ENCODE peak calls at places on chromosomes 7 and 10, in nine cellular contexts. I is activated CD8-positive, alpha-beta memory T cell treated with anti-CD3 and anti-CD28 coated beads for 24 hours; F is hepatic stellate cell; U is NCI-H2171 treated with DMSO at 0.1 percent for 48 hours; A is activated T-helper 1 cell treated with Interleukin-2 at 50 U/mL for 16 hours; R is stimulated activated CD8-positive, alpha-beta memory T cell treated with anti-CD3 and anti-CD28 coated beads, Interleukin-4, amount 100 ng/mL, for 4 hours; D is NCI-H446 treated with DMSO at 0.1 percent for 48 hours; L is posterior vena cava; O is GF-D8. P is an unnamed sample.

GRCh38 chr10:99431190-99431549 is 746 bp upstream of the GOT1 start:
- DNase-seq in O (peak; percentile 61), U (no peak), D (no peak), L (peak; percentile 93), R (no peak), F (peak; percentile 35), A (no peak), I (no peak), P (peak; percentile 41)

GRCh38 chr7:5523052-5523711 is 99.5 kb upstream of the TNRC18 start:
- DNase-seq in O (no peak), A (no peak), U (peak; percentile 38), D (peak; percentile 41), F (no peak), L (peak; percentile 86), R (no peak), I (no peak), P (peak; percentile 54)

GRCh38 chr7:2641406-2642393 is 9.9 kb downstream of the TTYH3 start:
- DNase-seq in L (peak; percentile 96), O (peak; percentile 93), D (no peak), I (no peak), F (peak; percentile 96), U (no peak), R (no peak), A (no peak), P (peak; percentile 97)

GRCh38 chr7:102068846-102069245 is 217.8 kb upstream of the SH2B2 start:
- DNase-seq in F (no peak), U (no peak), I (no peak), A (no peak), O (no peak), D (no peak), R (no peak), L (no peak), P (no peak)

GRCh38 chr7:2249744-2250323 is 7.8 kb downstream of the NUDT1 start:
- DNase-seq in F (no peak), I (no peak), R (no peak), D (no peak), L (no peak), U (no peak), O (no peak), A (no peak), P (no peak)

GRCh38 chr7:7808156-7808555 is 89.7 kb upstream of the RPA3 start:
- DNase-seq in D (peak; percentile 40), L (no peak), A (no peak), O (no peak), R (no peak), I (no peak), F (no peak), U (no peak), P (peak; percentile 87)

GRCh38 chr10:7033031-7033430 is 377.8 kb downstream of the SFMBT2 start:
- DNase-seq in L (no peak), I (no peak), F (no peak), U (no peak), D (no peak), O (no peak), A (no peak), R (no peak), P (no peak)

GRCh38 chr10:7277874-7278273 is 133.0 kb downstream of the SFMBT2 start:
- DNase-seq in A (no peak), O (no peak), F (no peak), R (no peak), U (no peak), L (no peak), I (no peak), D (no peak), P (no peak)

GRCh38 chr10:86969421-86970041 is 1.2 kb downstream of the ADIRF start:
- DNase-seq in O (no peak), A (no peak), L (peak; percentile 79), I (no peak), D (no peak), F (peak; percentile 58), R (no peak), U (peak; percentile 48), P (peak; percentile 57)

GRCh38 chr7:116356333-116356965 is 143.1 kb upstream of the CAV2 start:
- DNase-seq in A (no peak), R (no peak), U (no peak), D (no peak), F (no peak), I (no peak), L (no peak), O (no peak), P (no peak)

GRCh38 chr7:128381161-128381821 is 19.8 kb upstream of the PRRT4 start:
- DNase-seq in A (no peak), R (no peak), I (peak; percentile 74), F (no peak), U (no peak), D (no peak), O (no peak), L (peak; percentile 94), P (no peak)

GRCh38 chr7:27176343-27176731 is 2.2 kb upstream of the HOXA10 start:
- DNase-seq in U (no peak), D (no peak), R (no peak), A (no peak), F (no peak), I (peak; percentile 49), L (no peak), O (no peak), P (no peak)

P was measured in IMR-90.